ENCODE peak calls at places on chromosomes 11 and 22, in six cellular contexts. V is NCI-H2029; L is stimulated activated CD4-positive, alpha-beta T cell treated with anti-CD3 and anti-CD28 coated beads, TNF-alpha, amount 100 ng/mL, for 48 hours; T is left ventricle myocardium superior; H is EL; G is foreskin fibroblast. M is an unnamed sample.

GRCh38 chr22:19645391-19645790 is 68.9 kb upstream of the SEPTIN5 start:
- DNase-seq in V (no peak), T (no peak), L (no peak), G (no peak), H (no peak), M (no peak)

GRCh38 chr11:1307998-1308744 is 1.3 kb downstream of the TOLLIP start:
- DNase-seq in L (no peak), V (no peak), H (no peak), G (peak), T (peak), M (peak)

GRCh38 chr22:18000441-18001039 is 23.8 kb downstream of the MICAL3 start:
- DNase-seq in T (no peak), L (no peak), V (no peak), G (no peak), H (peak), M (peak)

GRCh38 chr22:38230916-38231315 is 29.1 kb downstream of the MAFF start:
- DNase-seq in H (no peak), T (no peak), V (no peak), L (no peak), G (no peak), M (no peak)

GRCh38 chr11:2933376-2934056 is 4.3 kb upstream of the PHLDA2 start:
- DNase-seq in T (peak), G (peak), H (peak), V (peak), L (peak), M (peak)

GRCh38 chr11:34208266-34209135 is 103.1 kb downstream of the NAT10 start:
- DNase-seq in L (no peak), H (peak), V (no peak), T (no peak), G (no peak), M (no peak)

GRCh38 chr22:31749636-31750364 is at the start of gene PRR14L:
- DNase-seq in G (peak), V (peak), L (peak), H (peak), T (peak), M (peak)

GRCh38 chr22:48257690-48258065 is 1495.2 kb downstream of the TBC1D22A start:
- DNase-seq in H (no peak), L (no peak), T (no peak), G (no peak), V (no peak), M (peak)

GRCh38 chr11:77820565-77821348 is at the start of the genes AAMDC and RSF1:
- DNase-seq in V (peak), H (peak), L (peak), T (peak), G (peak), M (peak)

GRCh38 chr11:69293819-69294505 is at the start of gene MYEOV:
- DNase-seq in T (no peak), H (peak), L (peak), G (no peak), V (no peak), M (no peak)

GRCh38 chr22:31871475-31871874 is 72.9 kb upstream of the YWHAH start:
- DNase-seq in T (no peak), V (no peak), G (no peak), L (no peak), H (no peak), M (no peak)

GRCh38 chr11:5488385-5488784 is at the start of gene OR52D1:
- DNase-seq in L (no peak), V (no peak), H (no peak), T (no peak), G (no peak), M (no peak)

GRCh38 chr11:75532200-75532972 is 6.6 kb upstream of the GDPD5 start:
- DNase-seq in V (peak), H (peak), T (peak), L (peak), G (peak), M (peak)